ENCODE peak calls at places on chromosomes 1 and 21, in six cellular contexts. P is NCI-H460, M is NCI-H2081, T is activated T-helper 1 cell treated with Interleukin-2 at 50 U/mL for 16 hours, R is A172, C is NCI-H1436. D is an unnamed sample.

GRCh38 chr1:62727656-62728396 is 39.6 kb upstream of the DOCK7 start:
- DNase-seq in P (no peak), C (no peak), R (no peak), T (no peak), M (no peak), D (no peak)

GRCh38 chr21:27814226-27814625 is 847.3 kb upstream of the ADAMTS5 start:
- DNase-seq in P (no peak), R (no peak), T (no peak), C (no peak), M (no peak), D (no peak)

GRCh38 chr1:193349046-193349535 is 162.7 kb upstream of the B3GALT2 start:
- DNase-seq in C (no peak), R (no peak), P (no peak), T (no peak), M (no peak), D (no peak)

GRCh38 chr1:154410185-154410827 is 5.2 kb downstream of the IL6R start:
- DNase-seq in T (no peak), R (no peak), M (no peak), C (no peak), P (no peak), D (no peak)

GRCh38 chr1:10615336-10615735 is 140.6 kb downstream of the PEX14 start:
- DNase-seq in R (no peak), T (no peak), C (no peak), P (no peak), M (no peak), D (no peak)

GRCh38 chr1:23436520-23437354 is 12.2 kb upstream of the TCEA3 start:
- DNase-seq in M (no peak), R (no peak), T (peak; percentile 3), C (no peak), P (no peak), D (peak; percentile 52)

GRCh38 chr1:10561955-10562354 is 87.2 kb downstream of the PEX14 start:
- DNase-seq in M (no peak), P (no peak), C (no peak), R (no peak), T (no peak), D (no peak)

GRCh38 chr1:219716611-219717114 is 103.8 kb upstream of the ZC3H11B start:
- DNase-seq in T (no peak), R (no peak), C (no peak), M (no peak), P (no peak), D (no peak)

GRCh38 chr1:89578151-89578550 is 53.5 kb downstream of the LRRC8B start:
- DNase-seq in R (no peak), M (no peak), T (no peak), C (no peak), P (no peak), D (no peak)

GRCh38 chr1:189563784-189564183 is 913.9 kb downstream of the BRINP3 start:
- DNase-seq in C (no peak), M (no peak), R (no peak), P (no peak), T (no peak), D (no peak)

GRCh38 chr1:23816361-23816760 is 8.9 kb downstream of the HMGCL start:
- DNase-seq in R (no peak), T (no peak), M (no peak), P (no peak), C (no peak), D (no peak)

GRCh38 chr1:211947396-211948295 is 87.7 kb downstream of the INTS7 start:
- DNase-seq in R (no peak), T (no peak), C (peak; percentile 87), P (no peak), M (peak; percentile 98), D (no peak)

GRCh38 chr1:112264553-112264952 is 131.5 kb upstream of the CTTNBP2NL start:
- DNase-seq in P (no peak), M (no peak), C (no peak), R (no peak), T (no peak), D (no peak)

GRCh38 chr1:237903961-237904360 is 13.2 kb upstream of the ZP4 start:
- DNase-seq in P (no peak), T (no peak), R (no peak), M (no peak), C (no peak), D (no peak)